ENCODE peak calls at places on chromosomes 11 and 22, in ten cellular contexts. N is SK-N-SH; Q is fibroblast of the conjunctiva; W is activated CD4-positive, alpha-beta T cell treated with anti-CD3 and anti-CD28 coated beads, Interleukin-2, amount 50 U/mL, for 1 hour; X is prostate gland; I is T-helper 1 cell; M is lower leg skin; G is SHP77 treated with DMSO at 0.1 percent for 48 hours; U is cardiac fibroblast; S is non-pigmented ciliary epithelial cell. H is an unnamed sample.
A peak's percentile ranks its signal among the peaks of the same experiment; 100 is the strongest.

GRCh38 chr11:73168925-73169579 is 26.9 kb upstream of the FCHSD2 start:
- DNase-seq in N (no peak), Q (no peak), W (no peak), X (no peak), I (no peak), M (no peak), G (no peak), U (no peak), S (no peak), H (no peak)

GRCh38 chr11:29328961-29329441 is 687.8 kb downstream of the KCNA4 start:
- DNase-seq in N (peak; percentile 1), Q (peak; percentile 58), W (no peak), X (no peak), I (no peak), M (no peak), G (no peak), U (peak; percentile 88), S (peak; percentile 80), H (no peak)

GRCh38 chr11:99920956-99921355 is 766.1 kb upstream of the ARHGAP42 start:
- DNase-seq in N (no peak), Q (no peak), W (no peak), X (no peak), I (no peak), M (no peak), G (no peak), U (no peak), S (no peak), H (peak; percentile 25)

GRCh38 chr22:35930933-35931332 is 97.7 kb downstream of the RBFOX2 start:
- DNase-seq in N (peak; percentile 59), Q (peak; percentile 83), W (no peak), X (no peak), I (no peak), M (no peak), G (peak; percentile 4), U (peak; percentile 86), S (no peak), H (peak; percentile 37)

GRCh38 chr11:82960000-82960778 is 58.7 kb downstream of the DDIAS start:
- DNase-seq in N (no peak), Q (no peak), W (peak; percentile 21), X (no peak), I (peak; percentile 23), M (no peak), G (no peak), U (no peak), S (no peak), H (no peak)

GRCh38 chr22:39091136-39092081 is 5.6 kb upstream of the APOBEC3H start:
- DNase-seq in N (no peak), Q (no peak), W (no peak), X (no peak), I (no peak), M (no peak), G (no peak), U (no peak), S (no peak), H (no peak)

GRCh38 chr11:134607963-134608750 is 196.1 kb upstream of the B3GAT1 start:
- DNase-seq in N (no peak), Q (no peak), W (no peak), X (peak; percentile 28), I (no peak), M (no peak), G (no peak), U (no peak), S (no peak), H (no peak)

GRCh38 chr11:45089251-45089650 is 57.2 kb upstream of the PRDM11 start:
- DNase-seq in N (no peak), Q (peak; percentile 97), W (no peak), X (no peak), I (no peak), M (peak; percentile 89), G (no peak), U (peak; percentile 98), S (peak; percentile 23), H (peak; percentile 82)

GRCh38 chr11:77411238-77411637 is 62.7 kb downstream of the PAK1 start:
- DNase-seq in N (no peak), Q (no peak), W (peak; percentile 4), X (no peak), I (no peak), M (peak; percentile 26), G (no peak), U (peak; percentile 40), S (no peak), H (no peak)

GRCh38 chr11:12421386-12421785 is 44.0 kb downstream of the PARVA start:
- DNase-seq in N (peak; percentile 31), Q (no peak), W (no peak), X (no peak), I (no peak), M (no peak), G (no peak), U (no peak), S (no peak), H (no peak)

GRCh38 chr22:30228509-30229359 is 17.8 kb downstream of the LIF start:
- DNase-seq in N (no peak), Q (no peak), W (no peak), X (no peak), I (no peak), M (no peak), G (no peak), U (no peak), S (no peak), H (no peak)

GRCh38 chr11:35617687-35618496 is at the start of gene FJX1:
- DNase-seq in N (peak; percentile 96), Q (peak; percentile 75), W (no peak), X (peak; percentile 23), I (no peak), M (peak; percentile 50), G (peak; percentile 37), U (peak; percentile 95), S (peak; percentile 77), H (peak; percentile 93)

GRCh38 chr11:96341237-96342130 is 1.5 kb downstream of the MAML2 start:
- DNase-seq in N (peak; percentile 47), Q (no peak), W (peak; percentile 64), X (peak; percentile 49), I (peak; percentile 69), M (peak; percentile 45), G (no peak), U (peak; percentile 61), S (no peak), H (no peak)

GRCh38 chr11:129881570-129882170 is 13.7 kb downstream of the NFRKB start:
- DNase-seq in N (peak; percentile 74), Q (no peak), W (peak; percentile 51), X (peak; percentile 40), I (peak; percentile 14), M (no peak), G (no peak), U (peak; percentile 42), S (no peak), H (no peak)

GRCh38 chr11:125626381-125626950 is 1.5 kb downstream of the CHEK1 start:
- DNase-seq in N (no peak), Q (peak; percentile 90), W (peak; percentile 13), X (no peak), I (no peak), M (no peak), G (no peak), U (no peak), S (no peak), H (no peak)

GRCh38 chr11:130456276-130456675 is 7.8 kb downstream of the ADAMTS15 start:
- DNase-seq in N (no peak), Q (no peak), W (no peak), X (no peak), I (no peak), M (no peak), G (no peak), U (no peak), S (no peak), H (no peak)

GRCh38 chr11:116576523-116576922 is 196.3 kb downstream of the BUD13 start:
- DNase-seq in N (no peak), Q (no peak), W (no peak), X (no peak), I (no peak), M (no peak), G (no peak), U (peak; percentile 19), S (no peak), H (peak; percentile 46)

GRCh38 chr11:102293873-102294601 is 23.2 kb upstream of the BIRC3 start:
- DNase-seq in N (no peak), Q (peak; percentile 47), W (no peak), X (peak; percentile 20), I (no peak), M (no peak), G (peak; percentile 3), U (peak; percentile 77), S (no peak), H (no peak)

GRCh38 chr22:32951081-32951806 is 106.9 kb downstream of the SYN3 start:
- DNase-seq in N (peak; percentile 36), Q (no peak), W (no peak), X (no peak), I (no peak), M (no peak), G (no peak), U (no peak), S (no peak), H (no peak)

GRCh38 chr11:2320591-2321310 is 18.9 kb downstream of the TSPAN32 start:
- DNase-seq in N (no peak), Q (no peak), W (no peak), X (no peak), I (no peak), M (no peak), G (no peak), U (no peak), S (no peak), H (no peak)

GRCh38 chr22:44926124-44926475 is 83.7 kb downstream of the PHF21B start:
- DNase-seq in N (no peak), Q (no peak), W (no peak), X (no peak), I (no peak), M (no peak), G (no peak), U (no peak), S (no peak), H (no peak)

GRCh38 chr11:2562181-2562581 is 117.4 kb downstream of the KCNQ1 start:
- DNase-seq in N (no peak), Q (no peak), W (no peak), X (no peak), I (no peak), M (no peak), G (no peak), U (no peak), S (no peak), H (no peak)

GRCh38 chr11:68373189-68373809 is 60.9 kb downstream of the LRP5 start:
- DNase-seq in N (peak; percentile 94), Q (peak; percentile 76), W (no peak), X (no peak), I (no peak), M (no peak), G (no peak), U (no peak), S (no peak), H (no peak)

GRCh38 chr11:123973816-123974215 is 3.8 kb downstream of the OR10S1 start:
- DNase-seq in N (no peak), Q (peak; percentile 20), W (no peak), X (no peak), I (no peak), M (no peak), G (no peak), U (peak; percentile 95), S (peak; percentile 68), H (peak; percentile 76)

GRCh38 chr11:64490562-64491216 is 100.3 kb upstream of the SLC22A12 start:
- DNase-seq in N (no peak), Q (no peak), W (no peak), X (no peak), I (no peak), M (no peak), G (no peak), U (no peak), S (no peak), H (no peak)

GRCh38 chr22:35177811-35178210 is 79.5 kb upstream of the HMGXB4 start:
- DNase-seq in N (no peak), Q (no peak), W (no peak), X (peak; percentile 51), I (no peak), M (no peak), G (no peak), U (no peak), S (no peak), H (no peak)

GRCh38 chr11:70623906-70624597 is 225.7 kb downstream of the CTTN start:
- DNase-seq in N (no peak), Q (no peak), W (no peak), X (no peak), I (no peak), M (no peak), G (no peak), U (no peak), S (no peak), H (no peak)

GRCh38 chr11:122441702-122442092 is 213.8 kb upstream of the UBASH3B start:
- DNase-seq in N (no peak), Q (no peak), W (no peak), X (no peak), I (no peak), M (no peak), G (no peak), U (no peak), S (no peak), H (no peak)

H was measured in HS-5.